ENCODE peak calls at places on chromosomes 4 and X, in ten cellular contexts. V, Q, H, T, F, C, B, P, S and A are unnamed samples.

GRCh38 chr4:57193164-57193810 is 83.1 kb upstream of the IGFBP7 start:
- DNase-seq in V (no peak), Q (no peak), B (no peak), P (no peak), C (no peak), T (no peak), F (no peak), H (no peak), S (no peak), A (no peak)

GRCh38 chr4:8547108-8547911 is 32.9 kb upstream of the GPR78 start:
- DNase-seq in T (peak; percentile 27), Q (no peak), B (peak; percentile 12), H (no peak), S (peak; percentile 31), P (peak; percentile 79), F (peak; percentile 34), C (peak; percentile 68), V (peak; percentile 46), A (peak; percentile 89)

GRCh38 chrX:68947882-68948605 is 119.2 kb downstream of the EFNB1 start:
- DNase-seq in H (no peak), B (peak; percentile 3), T (peak; percentile 24), Q (no peak), P (no peak), S (no peak), C (peak; percentile 42), F (no peak), V (no peak), A (no peak)

GRCh38 chrX:102958794-102959193 is 21.7 kb downstream of the RAB40AL start:
- DNase-seq in F (no peak), C (peak; percentile 45), P (no peak), V (peak; percentile 5), H (no peak), S (no peak), B (no peak), T (peak; percentile 1), Q (no peak), A (peak; percentile 37)

GRCh38 chr4:80875642-80876041 is 154.9 kb upstream of the BMP3 start:
- DNase-seq in B (no peak), Q (no peak), P (no peak), S (no peak), H (no peak), V (no peak), T (no peak), C (no peak), F (no peak), A (no peak)

GRCh38 chr4:138894688-138895087 is 120.9 kb upstream of the NOCT start:
- DNase-seq in F (no peak), S (no peak), P (no peak), C (no peak), T (no peak), Q (no peak), V (no peak), H (no peak), B (no peak), A (no peak)

GRCh38 chrX:13752141-13752540 is 17.6 kb downstream of the OFD1 start:
- DNase-seq in F (no peak), S (no peak), V (no peak), T (no peak), Q (no peak), B (no peak), H (no peak), C (no peak), P (no peak), A (no peak)

GRCh38 chrX:96791559-96791958 is 92.1 kb upstream of the RPA4 start:
- DNase-seq in H (no peak), F (peak; percentile 54), T (peak; percentile 24), Q (no peak), B (peak; percentile 9), C (peak; percentile 59), P (peak; percentile 18), S (no peak), V (peak; percentile 53), A (no peak)

GRCh38 chrX:134074151-134074550 is 88.8 kb upstream of the GPC3 start:
- DNase-seq in S (no peak), B (no peak), T (no peak), V (no peak), Q (no peak), P (no peak), H (no peak), F (no peak), C (no peak), A (no peak)

GRCh38 chr4:169256101-169256612 is 14.6 kb downstream of the SH3RF1 start:
- DNase-seq in T (no peak), B (no peak), S (no peak), V (no peak), Q (no peak), P (no peak), F (no peak), C (peak; percentile 79), H (no peak), A (peak; percentile 61)

GRCh38 chr4:178414881-178415446 is 972.7 kb upstream of the AGA start:
- DNase-seq in P (no peak), B (no peak), H (no peak), V (no peak), F (no peak), Q (no peak), S (no peak), T (no peak), C (no peak), A (no peak)

GRCh38 chr4:25827897-25828296 is 34.9 kb downstream of the SEL1L3 start:
- DNase-seq in V (no peak), Q (no peak), P (no peak), B (no peak), H (no peak), C (no peak), S (no peak), T (no peak), F (no peak), A (no peak)

GRCh38 chrX:112784692-112785091 is 55.9 kb downstream of the AMOT start:
- DNase-seq in P (no peak), C (no peak), Q (peak; percentile 16), H (no peak), T (no peak), B (no peak), F (no peak), S (no peak), V (no peak), A (no peak)

GRCh38 chr4:150033937-150034336 is 44.3 kb upstream of the DCLK2 start:
- DNase-seq in T (peak; percentile 69), P (peak; percentile 49), B (no peak), Q (no peak), C (peak; percentile 46), F (peak; percentile 50), S (no peak), V (peak; percentile 57), H (no peak), A (peak; percentile 16)

GRCh38 chr4:77586953-77587383 is 18.7 kb upstream of the CXCL13 start:
- DNase-seq in H (peak; percentile 8), F (peak; percentile 54), B (no peak), C (no peak), P (peak; percentile 9), V (peak; percentile 60), S (no peak), Q (no peak), T (no peak), A (no peak)

GRCh38 chr4:92091335-92091734 is 212.4 kb upstream of the GRID2 start:
- DNase-seq in Q (no peak), H (no peak), V (peak; percentile 3), P (no peak), T (no peak), B (no peak), F (no peak), C (no peak), S (no peak), A (peak; percentile 6)

GRCh38 chr4:1750381-1751154 is 29.2 kb downstream of the TACC3 start:
- DNase-seq in Q (no peak), B (no peak), H (no peak), P (no peak), S (no peak), V (no peak), C (no peak), F (no peak), T (no peak), A (no peak)

GRCh38 chr4:48904101-48904500 is 2.5 kb downstream of the OCIAD2 start:
- DNase-seq in T (no peak), C (no peak), H (no peak), P (no peak), B (no peak), Q (no peak), V (no peak), F (no peak), S (no peak), A (no peak)

GRCh38 chrX:2820131-2820771 is 8.5 kb upstream of the GYG2 start:
- DNase-seq in C (no peak), B (no peak), V (no peak), F (no peak), P (no peak), H (no peak), Q (no peak), S (no peak), T (no peak), A (no peak)

GRCh38 chrX:57655065-57655464 is 25.0 kb downstream of the NLRP2B start:
- DNase-seq in P (no peak), H (no peak), V (no peak), S (no peak), C (no peak), T (no peak), B (no peak), F (no peak), Q (no peak), A (no peak)

GRCh38 chr4:146507607-146508006 is 14.1 kb downstream of the SLC10A7 start:
- DNase-seq in V (no peak), Q (no peak), C (no peak), S (no peak), B (no peak), H (no peak), T (peak; percentile 62), F (no peak), P (peak; percentile 57), A (no peak)

GRCh38 chr4:40594261-40595178 is 35.1 kb downstream of the RBM47 start:
- DNase-seq in S (no peak), C (peak; percentile 82), Q (no peak), V (peak; percentile 84), B (peak; percentile 58), T (peak; percentile 53), P (peak; percentile 94), H (no peak), F (peak; percentile 73), A (peak; percentile 80)

GRCh38 chr4:2186133-2186864 is 55.6 kb downstream of the HAUS3 start:
- DNase-seq in T (peak; percentile 41), V (peak; percentile 63), Q (no peak), C (peak; percentile 17), S (no peak), P (peak; percentile 30), H (no peak), B (no peak), F (peak; percentile 45), A (peak; percentile 26)

GRCh38 chrX:1493877-1494510 is 41.3 kb upstream of the ASMTL start:
- DNase-seq in S (no peak), V (no peak), B (no peak), F (no peak), Q (no peak), P (no peak), H (no peak), C (no peak), T (no peak), A (no peak)

GRCh38 chr4:16418814-16419213 is 192.5 kb upstream of the TAPT1 start:
- DNase-seq in P (peak; percentile 74), S (no peak), T (peak; percentile 11), B (no peak), F (peak; percentile 78), Q (no peak), V (peak; percentile 76), C (no peak), H (no peak), A (peak; percentile 28)

GRCh38 chr4:39732728-39733127 is 34.8 kb downstream of the UBE2K start:
- DNase-seq in T (peak; percentile 85), B (peak; percentile 49), Q (no peak), C (peak; percentile 87), V (peak; percentile 78), S (no peak), H (no peak), P (peak; percentile 92), F (peak; percentile 79), A (peak; percentile 88)

GRCh38 chr4:95267081-95267480 is 281.7 kb downstream of the UNC5C start:
- DNase-seq in B (peak; percentile 11), C (peak; percentile 12), F (peak; percentile 43), T (peak; percentile 4), S (no peak), Q (no peak), H (no peak), V (peak; percentile 58), P (peak; percentile 58), A (peak; percentile 21)

GRCh38 chr4:102500371-102501175 is 586 bp upstream of the NFKB1 start:
- DNase-seq in C (peak; percentile 73), B (peak; percentile 60), V (peak; percentile 64), F (peak; percentile 62), S (peak; percentile 80), Q (peak; percentile 59), H (no peak), P (peak; percentile 34), T (peak; percentile 58), A (peak; percentile 71)